ENCODE peak calls at places on chromosomes 1 and 21, in seven cellular contexts. Y is cardiac fibroblast, J is foreskin keratinocyte, R is pancreas, W is body of pancreas, M is AG04450, P is progenitor cell of endocrine pancreas. C is an unnamed sample.

GRCh38 chr1:218521414-218522169 is 176.5 kb downstream of the TGFB2 start:
- DNase-seq in W (peak), J (peak), M (no peak), R (no peak), Y (peak), P (no peak), C (peak)

GRCh38 chr1:204726478-204726877 is 40.9 kb upstream of the LRRN2 start:
- DNase-seq in J (peak), W (peak), P (no peak), M (no peak), Y (peak), R (no peak), C (no peak)

GRCh38 chr1:167548059-167548932 is 5.3 kb downstream of the CREG1 start:
- DNase-seq in Y (peak), P (no peak), W (no peak), R (no peak), J (no peak), M (no peak), C (no peak)

GRCh38 chr1:78491311-78492071 is 717 bp downstream of the PTGFR start:
- DNase-seq in W (peak), P (peak), J (peak), Y (peak), M (no peak), R (no peak), C (peak)

GRCh38 chr1:7474786-7475502 is 296.2 kb upstream of the VAMP3 start:
- DNase-seq in P (no peak), Y (no peak), R (no peak), W (no peak), J (no peak), M (no peak), C (no peak)

GRCh38 chr1:7549277-7549676 is 221.8 kb upstream of the VAMP3 start:
- DNase-seq in J (peak), P (no peak), Y (peak), M (no peak), W (no peak), R (no peak), C (no peak)

GRCh38 chr1:31955917-31956736 is 18.0 kb upstream of the PTP4A2 start:
- DNase-seq in P (no peak), R (peak), J (peak), M (peak), W (peak), Y (peak), C (peak)

GRCh38 chr1:246497331-246497915 is 9.7 kb downstream of the SMYD3 start:
- DNase-seq in M (peak), P (no peak), R (no peak), J (peak), Y (peak), W (no peak), C (peak)

GRCh38 chr1:8437286-8437685 is 119.4 kb downstream of the SLC45A1 start:
- DNase-seq in R (no peak), P (no peak), W (no peak), Y (no peak), M (no peak), J (no peak), C (no peak)

GRCh38 chr1:154975409-154976205 is 1.1 kb downstream of the CKS1B start:
- DNase-seq in M (no peak), Y (peak), P (no peak), R (peak), J (peak), W (peak), C (peak)

GRCh38 chr1:8111560-8111959 is 85.5 kb upstream of the ERRFI1 start:
- DNase-seq in M (no peak), Y (no peak), W (no peak), J (no peak), R (no peak), P (no peak), C (no peak)

GRCh38 chr1:191904991-191905390 is 253.3 kb upstream of the RGS18 start:
- DNase-seq in P (no peak), R (no peak), Y (no peak), J (no peak), M (no peak), W (no peak), C (no peak)

GRCh38 chr21:27674037-27674436 is 707.1 kb upstream of the ADAMTS5 start:
- DNase-seq in J (peak), P (no peak), M (peak), Y (peak), W (no peak), R (no peak), C (no peak)

GRCh38 chr1:199855580-199855979 is 171.9 kb upstream of the NR5A2 start:
- DNase-seq in R (no peak), Y (peak), J (peak), M (peak), P (no peak), W (no peak), C (no peak)

GRCh38 chr1:85330711-85331290 is 54.4 kb upstream of the BCL10 start:
- DNase-seq in W (no peak), Y (peak), M (peak), J (peak), P (no peak), R (no peak), C (no peak)

GRCh38 chr1:154999651-155000474 is 2.7 kb upstream of the ZBTB7B start:
- DNase-seq in W (peak), P (no peak), J (peak), M (no peak), Y (no peak), R (peak), C (peak)

GRCh38 chr1:210663730-210664573 is 335.2 kb downstream of the HHAT start:
- DNase-seq in Y (no peak), P (no peak), W (no peak), R (no peak), J (no peak), M (no peak), C (no peak)

GRCh38 chr1:75338974-75339483 is 204.8 kb downstream of the LHX8 start:
- DNase-seq in J (no peak), M (no peak), P (no peak), W (no peak), Y (peak), R (no peak), C (no peak)

GRCh38 chr1:11594222-11594621 is 60.0 kb downstream of the FBXO2 start:
- DNase-seq in P (no peak), R (no peak), J (no peak), M (no peak), W (no peak), Y (peak), C (peak)

GRCh38 chr1:221543529-221544120 is 198.3 kb downstream of the DUSP10 start:
- DNase-seq in P (no peak), R (no peak), W (no peak), M (no peak), Y (peak), J (peak), C (no peak)

GRCh38 chr1:182054698-182055326 is 6.7 kb downstream of the ZNF648 start:
- DNase-seq in R (no peak), M (no peak), W (peak), P (no peak), J (peak), Y (peak), C (peak)

GRCh38 chr1:4010811-4011605 is 110.9 kb upstream of the C1orf174 start:
- DNase-seq in Y (no peak), R (no peak), W (no peak), P (no peak), M (no peak), J (no peak), C (no peak)

GRCh38 chr1:94418664-94419655 is 771 bp downstream of the ABCD3 start:
- DNase-seq in J (peak), M (no peak), W (peak), Y (peak), R (peak), P (no peak), C (peak)

GRCh38 chr1:33819290-33819912 is 44.5 kb upstream of the HMGB4 start:
- DNase-seq in Y (no peak), W (no peak), M (no peak), J (no peak), R (no peak), P (no peak), C (no peak)

GRCh38 chr1:59879556-59879955 is 47.0 kb downstream of the CYP2J2 start:
- DNase-seq in R (peak), W (peak), J (peak), M (peak), Y (peak), P (peak), C (peak)

GRCh38 chr21:39153373-39153772 is 29.9 kb downstream of the PSMG1 start:
- DNase-seq in W (no peak), P (no peak), R (no peak), J (no peak), M (no peak), Y (peak), C (no peak)

GRCh38 chr1:98278055-98278454 is 357.2 kb upstream of the DPYD start:
- DNase-seq in Y (no peak), J (no peak), M (no peak), R (no peak), W (no peak), P (no peak), C (no peak)

GRCh38 chr1:51088474-51088873 is 13.6 kb upstream of the C1orf185 start:
- DNase-seq in R (no peak), W (no peak), Y (peak), J (no peak), M (no peak), P (no peak), C (no peak)

GRCh38 chr1:152096931-152097330 is 8.1 kb upstream of the TCHHL1 start:
- DNase-seq in W (no peak), R (no peak), M (no peak), P (no peak), Y (no peak), J (no peak), C (no peak)

GRCh38 chr1:151968791-151969399 is 24.8 kb downstream of the S100A10 start:
- DNase-seq in Y (no peak), P (no peak), R (no peak), W (no peak), J (no peak), M (no peak), C (no peak)

GRCh38 chr1:207431508-207431907 is 22.6 kb upstream of the CR2 start:
- DNase-seq in M (no peak), R (no peak), J (no peak), Y (no peak), P (no peak), W (no peak), C (no peak)

GRCh38 chr1:67883069-67883468 is 49.8 kb upstream of the GNG12 start:
- DNase-seq in M (no peak), R (no peak), W (no peak), J (peak), Y (peak), P (no peak), C (no peak)

GRCh38 chr1:238487931-238488330 is 597.2 kb upstream of the ZP4 start:
- DNase-seq in Y (peak), P (no peak), M (no peak), W (no peak), R (no peak), J (no peak), C (no peak)

GRCh38 chr1:153678519-153679336 is at the start of gene NPR1:
- DNase-seq in W (peak), M (no peak), P (no peak), R (peak), Y (peak), J (peak), C (peak)

GRCh38 chr1:35442737-35443136 is 114.5 kb downstream of the KIAA0319L start:
- DNase-seq in J (no peak), R (no peak), W (no peak), Y (no peak), P (no peak), M (no peak), C (no peak)

GRCh38 chr1:6262570-6263420 is 1.9 kb upstream of the GPR153 start:
- DNase-seq in Y (peak), P (no peak), J (no peak), R (no peak), W (no peak), M (no peak), C (no peak)

GRCh38 chr1:183792300-183792699 is 12.6 kb upstream of the RGL1 start:
- DNase-seq in J (no peak), W (no peak), P (no peak), R (no peak), M (no peak), Y (no peak), C (no peak)

GRCh38 chr1:56584910-56585528 is 5.7 kb upstream of the PLPP3 start:
- DNase-seq in M (peak), J (peak), Y (peak), P (no peak), W (peak), R (no peak), C (peak)

GRCh38 chr1:165306543-165307434 is 49.7 kb downstream of the LMX1A start:
- DNase-seq in W (no peak), J (no peak), M (no peak), Y (no peak), P (no peak), R (no peak), C (no peak)
- TF ChIP-seq CTCF in W (no peak), J (no peak), M (no peak), Y (no peak), P (no peak), R (no peak), C (no peak)

DNA sequence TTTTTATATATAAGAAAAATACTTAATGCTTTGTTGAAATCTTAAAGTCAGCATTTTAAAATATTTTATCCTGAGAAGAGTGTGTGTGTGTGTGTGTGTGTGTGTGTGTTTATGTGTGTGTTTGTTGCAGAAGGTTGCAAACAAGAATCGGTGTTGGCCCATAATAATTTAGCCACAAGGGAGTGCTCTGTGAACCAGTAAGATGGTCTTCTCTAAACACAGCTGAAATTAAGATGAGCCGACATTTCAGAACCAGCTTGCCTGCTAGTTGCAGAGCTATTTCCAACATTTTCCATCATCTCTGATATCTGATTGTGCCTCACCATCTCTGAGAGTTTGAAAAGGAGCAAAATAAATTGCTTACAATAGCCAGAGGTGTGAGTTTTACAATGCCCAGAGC is 158.8 kb upstream of the SGIP1 start:
- DNase-seq in J (no peak), P (no peak), W (no peak), Y (no peak), R (no peak), M (no peak), C (no peak)
- TF ChIP-seq CTCF in J (no peak), P (no peak), W (no peak), Y (no peak), R (no peak), M (no peak), C (no peak)

GRCh38 chr1:150563340-150564038 is 14.3 kb downstream of the ADAMTSL4 start:
- DNase-seq in R (peak), Y (peak), W (peak), P (no peak), J (peak), M (no peak), C (no peak)
- TF ChIP-seq CTCF in R (no peak), Y (no peak), W (no peak), P (no peak), J (peak), M (no peak), C (no peak)

GRCh38 chr1:23695667-23696066 is 4.1 kb downstream of the RPL11 start:
- DNase-seq in R (no peak), P (no peak), J (no peak), W (no peak), M (no peak), Y (no peak), C (no peak)

GRCh38 chr1:23696335-23696989 is 4.9 kb downstream of the RPL11 start:
- DNase-seq in Y (no peak), J (no peak), W (no peak), M (no peak), R (no peak), P (no peak), C (no peak)

GRCh38 chr1:23692308-23692871 is 784 bp downstream of the RPL11 start:
- DNase-seq in W (no peak), P (no peak), J (no peak), R (no peak), Y (no peak), M (no peak), C (no peak)

GRCh38 chr1:23693599-23693998 is 2.0 kb downstream of the RPL11 start:
- DNase-seq in J (no peak), M (no peak), Y (no peak), W (no peak), P (no peak), R (no peak), C (no peak)

GRCh38 chr1:23694371-23694770 is 2.8 kb downstream of the RPL11 start:
- DNase-seq in M (no peak), W (no peak), P (no peak), R (no peak), J (no peak), Y (no peak), C (no peak)
- TF ChIP-seq CTCF in M (no peak), W (no peak), P (no peak), R (no peak), J (no peak), Y (no peak), C (no peak)

GRCh38 chr1:43286115-43286514 is 734 bp upstream of the C1orf210 start:
- DNase-seq in W (no peak), P (no peak), M (no peak), R (no peak), J (no peak), Y (no peak), C (no peak)
- TF ChIP-seq CTCF in W (no peak), P (no peak), M (no peak), R (no peak), J (no peak), Y (no peak), C (no peak)

GRCh38 chr1:101438359-101438758 is 201.5 kb downstream of the S1PR1 start:
- DNase-seq in M (no peak), P (no peak), Y (peak), W (no peak), R (no peak), J (peak), C (peak)
- TF ChIP-seq CTCF in M (peak), P (peak), Y (peak), W (no peak), R (no peak), J (peak), C (no peak)

DNA sequence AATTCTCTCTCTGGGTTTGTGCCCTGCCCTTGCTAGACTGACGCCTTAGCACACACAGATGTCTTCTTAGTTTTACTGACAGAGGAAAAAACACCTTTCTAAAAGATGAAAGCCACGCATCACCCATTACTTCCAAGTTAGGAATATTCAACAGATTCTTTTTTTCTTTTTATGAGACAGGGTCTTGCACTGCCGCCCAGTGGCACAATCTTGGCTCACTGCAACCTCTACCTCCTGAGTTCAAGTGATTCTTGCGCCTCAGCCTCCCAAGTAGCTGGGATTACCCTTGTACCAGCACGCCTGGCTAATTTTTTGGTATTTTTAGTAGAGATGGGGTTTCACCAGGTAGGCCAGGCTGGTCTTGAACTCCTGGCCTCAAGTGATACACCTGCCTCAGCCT is 169.2 kb downstream of the APP start:
- DNase-seq in J (no peak), P (no peak), R (no peak), W (no peak), M (no peak), Y (no peak), C (no peak)
- TF ChIP-seq CTCF in J (no peak), P (no peak), R (no peak), W (no peak), M (no peak), Y (no peak), C (no peak)

DNA sequence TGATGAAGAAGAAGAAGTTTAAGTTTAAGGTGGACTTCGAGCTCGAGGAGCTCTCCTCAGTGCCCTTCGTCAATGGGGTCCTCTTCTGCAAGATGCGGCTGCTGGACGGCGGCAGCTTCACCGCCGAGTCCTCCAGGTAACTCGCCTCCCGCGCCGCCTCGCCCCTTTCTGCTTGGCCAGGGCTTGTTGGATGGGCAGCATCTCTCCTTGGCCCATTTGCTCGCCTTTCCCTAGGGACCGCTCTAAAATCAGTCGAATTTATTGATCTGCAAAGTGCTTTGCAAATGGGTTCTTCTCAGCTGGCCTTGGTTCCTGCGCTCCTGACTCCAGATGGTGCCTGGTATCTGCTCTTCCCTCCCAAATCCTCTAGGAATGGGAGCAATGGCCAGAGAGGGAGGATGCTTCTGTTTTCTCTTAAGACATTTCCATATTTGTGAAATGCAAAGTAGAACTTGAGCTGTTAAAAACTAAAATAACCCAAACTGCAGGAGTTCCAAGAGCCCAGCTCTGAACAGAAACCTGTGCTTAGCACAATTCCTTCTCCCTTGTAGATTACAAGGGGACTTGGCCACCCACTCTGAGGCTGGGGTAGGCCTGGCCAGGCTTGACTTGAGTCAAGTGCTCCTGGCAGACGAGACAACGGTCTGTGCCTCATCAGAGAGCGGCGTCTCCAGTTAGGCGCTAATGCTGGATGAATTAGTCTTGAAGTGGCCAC is 687 bp downstream of the EEIG2 start:
- DNase-seq in R (peak), Y (peak), P (no peak), M (no peak), J (peak), W (peak), C (peak)
- TF ChIP-seq CTCF in R (no peak), Y (peak), P (no peak), M (peak), J (no peak), W (no peak), C (no peak)

DNA sequence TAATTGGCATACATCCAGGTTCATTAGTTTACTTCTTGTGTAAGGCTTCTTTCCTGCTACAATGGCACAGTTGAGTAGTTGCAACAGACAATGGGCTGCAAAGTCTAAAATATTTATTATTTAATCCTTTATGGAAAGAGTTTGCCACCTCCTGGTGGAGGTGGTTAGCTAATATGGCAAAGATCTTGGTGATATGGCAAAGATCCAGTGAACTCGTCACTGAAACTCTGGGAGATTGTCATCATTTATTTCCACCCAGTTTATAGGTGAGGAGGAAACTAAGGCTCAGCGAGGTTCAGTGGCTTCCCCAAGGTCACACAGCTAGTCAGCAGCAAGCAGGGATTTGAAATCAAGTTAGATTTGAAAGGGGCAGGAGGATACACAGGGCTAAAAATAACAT is 16.1 kb upstream of the IFFO2 start:
- DNase-seq in R (no peak), W (peak), J (no peak), Y (peak), M (no peak), P (no peak), C (no peak)
- TF ChIP-seq CTCF in R (no peak), W (no peak), J (peak), Y (peak), M (peak), P (no peak), C (no peak)

GRCh38 chr1:71796044-71796443 is 486.3 kb downstream of the NEGR1 start:
- DNase-seq in W (no peak), P (no peak), R (no peak), M (no peak), Y (no peak), J (peak), C (no peak)
- TF ChIP-seq CTCF in W (no peak), P (peak), R (no peak), M (no peak), Y (no peak), J (peak), C (no peak)